ENCODE peak calls at places on chromosome 2, in five cellular contexts. One of them, this sample, is unnamed.
A peak's percentile ranks its signal among the peaks of the same experiment; 100 is the strongest.

GRCh38 chr2:136703214-136703613 is 62.1 kb upstream of the THSD7B start:
- DNase-seq in fibroblast of pulmonary artery: no peak
- DNase-seq in GDM1: no peak
- DNase-seq in NCI-H345: no peak
- DNase-seq in M059J: no peak
- DNase-seq in this sample: no peak

GRCh38 chr2:197113221-197113831 is 186.8 kb upstream of the PGAP1 start:
- DNase-seq in M059J: peak; percentile 27
- DNase-seq in NCI-H345: peak; percentile 24
- DNase-seq in GDM1: peak; percentile 59
- DNase-seq in fibroblast of pulmonary artery: peak; percentile 60
- DNase-seq in this sample: peak; percentile 45

GRCh38 chr2:207928079-207928478 is 97.2 kb downstream of the PLEKHM3 start:
- DNase-seq in fibroblast of pulmonary artery: no peak
- DNase-seq in M059J: no peak
- DNase-seq in NCI-H345: no peak
- DNase-seq in GDM1: no peak
- DNase-seq in this sample: no peak

GRCh38 chr2:55051026-55051866 is 995 bp upstream of the RTN4 start:
- DNase-seq in NCI-H345: peak; percentile 55
- DNase-seq in GDM1: no peak
- DNase-seq in M059J: peak; percentile 99
- DNase-seq in fibroblast of pulmonary artery: peak; percentile 98
- DNase-seq in this sample: peak; percentile 99

GRCh38 chr2:28293416-28293815 is 99.2 kb upstream of the FOSL2 start:
- DNase-seq in fibroblast of pulmonary artery: no peak
- DNase-seq in GDM1: no peak
- DNase-seq in M059J: peak; percentile 42
- DNase-seq in NCI-H345: no peak
- DNase-seq in this sample: no peak

GRCh38 chr2:210888035-210888434 is 331.6 kb downstream of the CPS1 start:
- DNase-seq in GDM1: no peak
- DNase-seq in M059J: no peak
- DNase-seq in fibroblast of pulmonary artery: no peak
- DNase-seq in NCI-H345: no peak
- DNase-seq in this sample: no peak

GRCh38 chr2:126059379-126059778 is 596.6 kb upstream of the GYPC start:
- DNase-seq in GDM1: no peak
- DNase-seq in fibroblast of pulmonary artery: no peak
- DNase-seq in M059J: no peak
- DNase-seq in NCI-H345: no peak
- DNase-seq in this sample: no peak

GRCh38 chr2:171307560-171307959 is 126.2 kb downstream of the METTL8 start:
- DNase-seq in M059J: no peak
- DNase-seq in NCI-H345: no peak
- DNase-seq in fibroblast of pulmonary artery: no peak
- DNase-seq in GDM1: no peak
- DNase-seq in this sample: no peak

GRCh38 chr2:182259629-182260150 is 167.1 kb downstream of the PDE1A start:
- DNase-seq in NCI-H345: no peak
- DNase-seq in GDM1: no peak
- DNase-seq in fibroblast of pulmonary artery: peak; percentile 68
- DNase-seq in M059J: no peak
- DNase-seq in this sample: peak; percentile 74

GRCh38 chr2:12278217-12278755 is 438.4 kb upstream of the TRIB2 start:
- DNase-seq in GDM1: no peak
- DNase-seq in fibroblast of pulmonary artery: peak; percentile 33
- DNase-seq in NCI-H345: no peak
- DNase-seq in M059J: peak; percentile 16
- DNase-seq in this sample: no peak

GRCh38 chr2:230873670-230874401 is 9.1 kb downstream of the ITM2C start:
- DNase-seq in fibroblast of pulmonary artery: no peak
- DNase-seq in GDM1: no peak
- DNase-seq in M059J: no peak
- DNase-seq in NCI-H345: no peak
- DNase-seq in this sample: no peak

GRCh38 chr2:86747708-86748627 is 27.9 kb downstream of the RMND5A start:
- DNase-seq in M059J: peak; percentile 54
- DNase-seq in GDM1: no peak
- DNase-seq in NCI-H345: peak; percentile 6
- DNase-seq in fibroblast of pulmonary artery: peak; percentile 86
- DNase-seq in this sample: peak; percentile 88

GRCh38 chr2:207133862-207134519 is 31.8 kb downstream of the KLF7 start:
- DNase-seq in fibroblast of pulmonary artery: peak; percentile 98
- DNase-seq in M059J: peak; percentile 91
- DNase-seq in GDM1: no peak
- DNase-seq in NCI-H345: no peak
- DNase-seq in this sample: peak; percentile 93

GRCh38 chr2:68447118-68447517 is 20.0 kb downstream of the FBXO48 start:
- DNase-seq in fibroblast of pulmonary artery: no peak
- DNase-seq in GDM1: no peak
- DNase-seq in M059J: no peak
- DNase-seq in NCI-H345: no peak
- DNase-seq in this sample: no peak

GRCh38 chr2:31831585-31831984 is 179.2 kb downstream of the MEMO1 start:
- DNase-seq in fibroblast of pulmonary artery: no peak
- DNase-seq in GDM1: no peak
- DNase-seq in NCI-H345: no peak
- DNase-seq in M059J: peak; percentile 38
- DNase-seq in this sample: no peak

GRCh38 chr2:237228226-237228625 is 142.5 kb downstream of the COPS8 start:
- DNase-seq in NCI-H345: no peak
- DNase-seq in GDM1: no peak
- DNase-seq in fibroblast of pulmonary artery: no peak
- DNase-seq in M059J: no peak
- DNase-seq in this sample: no peak

GRCh38 chr2:73307720-73308119 is 14.4 kb upstream of the EGR4 start:
- DNase-seq in NCI-H345: no peak
- DNase-seq in fibroblast of pulmonary artery: no peak
- DNase-seq in GDM1: no peak
- DNase-seq in M059J: no peak
- DNase-seq in this sample: no peak

GRCh38 chr2:55047677-55048299 is 2.5 kb downstream of the RTN4 start:
- DNase-seq in NCI-H345: no peak
- DNase-seq in GDM1: no peak
- DNase-seq in fibroblast of pulmonary artery: peak; percentile 67
- DNase-seq in M059J: peak; percentile 50
- DNase-seq in this sample: peak; percentile 39

GRCh38 chr2:79833235-79833878 is 320.5 kb downstream of the CTNNA2 start:
- DNase-seq in GDM1: no peak
- DNase-seq in fibroblast of pulmonary artery: no peak
- DNase-seq in M059J: no peak
- DNase-seq in NCI-H345: no peak
- DNase-seq in this sample: no peak

GRCh38 chr2:69186614-69187013 is 173.6 kb downstream of the ANTXR1 start:
- DNase-seq in GDM1: no peak
- DNase-seq in fibroblast of pulmonary artery: no peak
- DNase-seq in M059J: no peak
- DNase-seq in NCI-H345: no peak
- DNase-seq in this sample: no peak

GRCh38 chr2:140893685-140894084 is 1237.1 kb downstream of the LRP1B start:
- DNase-seq in GDM1: no peak
- DNase-seq in M059J: peak; percentile 0
- DNase-seq in fibroblast of pulmonary artery: peak; percentile 66
- DNase-seq in NCI-H345: no peak
- DNase-seq in this sample: peak; percentile 69

GRCh38 chr2:10449838-10450691 is 1.9 kb upstream of the ODC1 start:
- DNase-seq in fibroblast of pulmonary artery: peak; percentile 33
- DNase-seq in GDM1: no peak
- DNase-seq in M059J: no peak
- DNase-seq in NCI-H345: no peak
- DNase-seq in this sample: no peak

GRCh38 chr2:88967844-88968243 is 276.4 kb downstream of the RPIA start:
- DNase-seq in NCI-H345: no peak
- DNase-seq in fibroblast of pulmonary artery: peak; percentile 7
- DNase-seq in GDM1: no peak
- DNase-seq in M059J: peak; percentile 9
- DNase-seq in this sample: no peak

GRCh38 chr2:172518995-172519394 is 36.9 kb upstream of the PDK1 start:
- DNase-seq in GDM1: no peak
- DNase-seq in NCI-H345: no peak
- DNase-seq in M059J: no peak
- DNase-seq in fibroblast of pulmonary artery: no peak
- DNase-seq in this sample: no peak

GRCh38 chr2:20231632-20232031 is 6.7 kb upstream of the SDC1 start:
- DNase-seq in M059J: peak; percentile 96
- DNase-seq in fibroblast of pulmonary artery: no peak
- DNase-seq in GDM1: no peak
- DNase-seq in NCI-H345: peak; percentile 90
- DNase-seq in this sample: peak; percentile 53

GRCh38 chr2:62287895-62288589 is 92.1 kb downstream of the B3GNT2 start:
- DNase-seq in NCI-H345: peak; percentile 97
- DNase-seq in GDM1: peak; percentile 54
- DNase-seq in fibroblast of pulmonary artery: peak; percentile 39
- DNase-seq in M059J: peak; percentile 91
- DNase-seq in this sample: peak; percentile 36

GRCh38 chr2:28219736-28220364 is 172.8 kb upstream of the FOSL2 start:
- DNase-seq in fibroblast of pulmonary artery: no peak
- DNase-seq in GDM1: no peak
- DNase-seq in NCI-H345: no peak
- DNase-seq in M059J: no peak
- DNase-seq in this sample: no peak

GRCh38 chr2:117888897-117889296 is 74.4 kb downstream of the DDX18 start:
- DNase-seq in fibroblast of pulmonary artery: no peak
- DNase-seq in M059J: no peak
- DNase-seq in GDM1: no peak
- DNase-seq in NCI-H345: no peak
- DNase-seq in this sample: no peak

GRCh38 chr2:193187816-193188215 is 993.1 kb upstream of the TMEFF2 start:
- DNase-seq in M059J: no peak
- DNase-seq in GDM1: no peak
- DNase-seq in fibroblast of pulmonary artery: no peak
- DNase-seq in NCI-H345: no peak
- DNase-seq in this sample: no peak

GRCh38 chr2:175684466-175684865 is 317.6 kb downstream of the LNPK start:
- DNase-seq in NCI-H345: no peak
- DNase-seq in fibroblast of pulmonary artery: no peak
- DNase-seq in GDM1: no peak
- DNase-seq in M059J: no peak
- DNase-seq in this sample: no peak

GRCh38 chr2:20594957-20595356 is 55.9 kb downstream of the HS1BP3 start:
- DNase-seq in fibroblast of pulmonary artery: no peak
- DNase-seq in M059J: no peak
- DNase-seq in NCI-H345: no peak
- DNase-seq in GDM1: no peak
- DNase-seq in this sample: no peak

GRCh38 chr2:70132244-70133126 is 45.2 kb downstream of the PCBP1 start:
- DNase-seq in M059J: peak; percentile 71
- DNase-seq in fibroblast of pulmonary artery: peak; percentile 65
- DNase-seq in GDM1: no peak
- DNase-seq in NCI-H345: peak; percentile 74
- DNase-seq in this sample: peak; percentile 82